ENCODE peak calls at places on chromosomes 7 and 10, in seven cellular contexts. F is PC-9, R is AG04450, L is foreskin fibroblast, V is fibroblast of the aortic adventitia, J is stomach, Z is ascending aorta. I is an unnamed sample.
A peak's percentile ranks its signal among the peaks of the same experiment; 100 is the strongest.

GRCh38 chr10:30829921-30830671 is 200.5 kb upstream of the LYZL2 start:
- DNase-seq in V (peak; percentile 57), F (no peak), J (no peak), L (peak; percentile 80), Z (no peak), R (no peak), I (no peak)

GRCh38 chr10:103110407-103110806 is 82.7 kb downstream of the NT5C2 start:
- DNase-seq in J (no peak), F (no peak), Z (no peak), L (no peak), V (no peak), R (no peak), I (no peak)

GRCh38 chr7:35624299-35625186 is 70.4 kb downstream of the HERPUD2 start:
- DNase-seq in J (peak; percentile 28), V (peak; percentile 41), L (peak; percentile 67), F (peak; percentile 32), R (no peak), Z (no peak), I (no peak)

GRCh38 chr10:18100664-18101063 is 39.6 kb upstream of the CACNB2 start:
- DNase-seq in L (peak; percentile 18), F (no peak), J (no peak), Z (no peak), R (no peak), V (peak; percentile 42), I (no peak)

GRCh38 chr7:134922730-134923704 is 63.3 kb upstream of the AGBL3 start:
- DNase-seq in R (no peak), L (no peak), Z (no peak), F (no peak), J (no peak), V (no peak), I (no peak)

GRCh38 chr10:11017575-11018425 is at the start of gene CELF2:
- DNase-seq in L (peak; percentile 70), Z (peak; percentile 79), J (peak; percentile 62), V (no peak), F (no peak), R (no peak), I (peak; percentile 91)

GRCh38 chr7:69431626-69432025 is 166.6 kb upstream of the AUTS2 start:
- DNase-seq in Z (no peak), R (no peak), V (no peak), J (no peak), F (no peak), L (no peak), I (no peak)

GRCh38 chr10:43110318-43111071 is 27.8 kb upstream of the CSGALNACT2 start:
- DNase-seq in F (no peak), Z (no peak), R (no peak), L (peak; percentile 82), V (peak; percentile 65), J (no peak), I (no peak)

GRCh38 chr10:100790761-100791208 is 45.4 kb downstream of the PAX2 start:
- DNase-seq in F (no peak), L (no peak), J (no peak), V (no peak), Z (no peak), R (no peak), I (no peak)

GRCh38 chr7:78412216-78412858 is 613.8 kb downstream of the PHTF2 start:
- DNase-seq in L (peak; percentile 20), V (peak; percentile 2), Z (no peak), J (no peak), R (no peak), F (no peak), I (no peak)

GRCh38 chr7:30159698-30160143 is 24.9 kb downstream of the MTURN start:
- DNase-seq in J (peak; percentile 56), V (no peak), L (peak; percentile 52), F (no peak), R (no peak), Z (no peak), I (no peak)
- TF ChIP-seq CTCF in J (no peak), V (peak; percentile 19), L (peak; percentile 7), F (peak; percentile 42), R (peak; percentile 30), Z (no peak), I (no peak)

GRCh38 chr7:142798451-142799438 is 28.0 kb downstream of the PRSS2 start:
- DNase-seq in J (no peak), F (no peak), Z (peak; percentile 42), V (no peak), L (no peak), R (no peak), I (peak; percentile 75)

GRCh38 chr7:142797799-142798377 is 27.1 kb downstream of the PRSS2 start:
- DNase-seq in R (no peak), V (no peak), L (peak; percentile 25), J (no peak), F (no peak), Z (peak; percentile 31), I (peak; percentile 43)

GRCh38 chr7:142800103-142800502 is 29.3 kb downstream of the PRSS2 start:
- DNase-seq in Z (no peak), R (no peak), V (no peak), L (no peak), J (no peak), F (no peak), I (no peak)

GRCh38 chr7:142800699-142801260 is 30.0 kb downstream of the PRSS2 start:
- DNase-seq in Z (peak; percentile 12), F (no peak), V (no peak), J (no peak), L (no peak), R (no peak), I (peak; percentile 3)

DNA sequence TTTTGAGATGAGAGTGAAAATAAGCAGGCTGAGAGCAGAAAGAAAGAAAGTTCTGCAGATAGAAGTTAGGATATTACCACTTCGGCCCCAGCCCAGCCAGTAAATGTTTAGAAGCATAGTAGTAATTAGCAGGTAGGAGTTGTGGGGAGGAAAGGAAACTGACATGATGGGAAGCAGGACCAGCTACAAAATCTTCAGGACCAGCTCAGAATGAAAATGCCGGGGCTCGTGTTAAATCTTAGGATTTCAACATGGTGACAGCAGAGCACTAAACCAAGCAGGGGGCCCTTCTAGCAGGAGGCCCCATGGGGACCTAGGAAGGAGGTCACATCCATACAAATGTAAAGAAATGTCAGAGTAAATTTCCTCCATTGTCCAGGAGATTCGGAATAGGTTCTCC is 28.7 kb downstream of the PRSS2 start:
- DNase-seq in J (no peak), F (no peak), V (no peak), Z (peak; percentile 31), L (no peak), R (no peak), I (no peak)
- H3K4me3 ChIP-seq in J (no peak overlapping the region), F (no peak overlapping the region), V (no peak overlapping the region), Z (no peak overlapping the region), L (no peak overlapping the region), R (no peak overlapping the region), I (no peak overlapping the region)

DNA sequence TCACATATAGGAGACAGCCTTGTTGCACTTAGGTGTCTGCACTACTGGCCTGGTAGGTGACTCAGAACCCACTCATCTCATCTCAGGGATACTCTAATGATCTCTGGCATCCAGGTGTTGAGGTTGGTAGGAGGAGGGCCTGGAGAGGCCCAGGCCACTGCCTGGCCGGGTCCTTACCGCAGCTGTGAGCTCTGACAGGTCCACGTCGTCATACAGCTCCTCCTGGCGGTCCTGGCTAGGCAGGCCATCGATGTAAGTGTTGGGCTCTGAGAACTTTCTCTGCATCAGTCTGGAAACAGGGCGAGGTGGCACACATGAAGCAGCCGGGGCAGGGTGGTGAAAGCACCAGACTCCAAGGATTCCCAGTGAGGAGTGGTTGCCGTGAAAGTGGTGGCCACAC is 62.1 kb downstream of the VWA2 start:
- DNase-seq in Z (no peak), V (no peak), F (peak; percentile 57), L (no peak), J (no peak), R (no peak), I (no peak)
- TF ChIP-seq CTCF in Z (no peak), V (no peak), F (peak; percentile 47), L (no peak), J (no peak), R (no peak), I (no peak)

GRCh38 chr10:86533328-86533727 is 11.7 kb upstream of the WAPL start:
- DNase-seq in J (no peak), L (no peak), R (no peak), F (no peak), Z (no peak), V (no peak), I (no peak)

GRCh38 chr10:86536294-86536861 is 14.8 kb upstream of the WAPL start:
- DNase-seq in R (no peak), L (no peak), V (no peak), F (no peak), J (no peak), Z (no peak), I (no peak)

GRCh38 chr10:86538547-86538946 is 17.0 kb upstream of the WAPL start:
- DNase-seq in V (peak; percentile 7), R (no peak), L (peak; percentile 31), F (no peak), J (no peak), Z (no peak), I (no peak)

GRCh38 chr10:86535057-86535882 is 13.7 kb upstream of the WAPL start:
- DNase-seq in Z (peak; percentile 77), F (peak; percentile 74), L (peak; percentile 69), J (peak; percentile 92), V (no peak), R (no peak), I (peak; percentile 60)
- H3K4me3 ChIP-seq in Z (peak overlapping the region; percentile 46), F (peak overlapping the region; percentile 85), L (peak overlapping the region; percentile 42), J (peak overlapping the region; percentile 53), V (peak overlapping the region; percentile 54), R (peak overlapping the region; percentile 51), I (no peak overlapping the region)

GRCh38 chr7:65731129-65731528 is 141.7 kb upstream of the VKORC1L1 start:
- DNase-seq in L (no peak), J (no peak), Z (no peak), F (no peak), R (no peak), V (no peak), I (no peak)
- TF ChIP-seq CTCF in L (no peak), J (no peak), Z (no peak), F (no peak), R (no peak), V (no peak), I (no peak)

I was measured in lower leg skin.